ENCODE peak calls at places on chromosomes 4 and X, in five cellular contexts. X is MCF 10A, Q is cardiac fibroblast, O is left lung, V is RWPE1. K is an unnamed sample.
A peak's percentile ranks its signal among the peaks of the same experiment; 100 is the strongest.

GRCh38 chr4:90845777-90846176 is 718.6 kb downstream of the CCSER1 start:
- DNase-seq in V (no peak), O (no peak), X (peak; percentile 16), Q (peak; percentile 2), K (no peak)

GRCh38 chr4:77263247-77263646 is 106.2 kb downstream of the CCNG2 start:
- DNase-seq in X (no peak), O (no peak), V (no peak), Q (no peak), K (no peak)

GRCh38 chr4:28792917-28793597 is 1927.1 kb upstream of the PCDH7 start:
- DNase-seq in X (no peak), O (no peak), V (no peak), Q (no peak), K (no peak)

GRCh38 chr4:119300388-119301131 is 21.4 kb downstream of the FABP2 start:
- DNase-seq in V (peak; percentile 89), Q (peak; percentile 94), O (peak; percentile 99), X (peak; percentile 92), K (peak; percentile 85)

GRCh38 chr4:86496094-86497060 is 97.7 kb upstream of the PTPN13 start:
- DNase-seq in Q (peak; percentile 75), V (peak; percentile 70), O (no peak), X (peak; percentile 58), K (peak; percentile 48)

GRCh38 chrX:133580630-133581029 is 165.3 kb upstream of the GPC4 start:
- DNase-seq in Q (no peak), X (peak; percentile 17), O (no peak), V (no peak), K (no peak)

GRCh38 chrX:134622056-134622812 is 36.0 kb downstream of the PLAC1 start:
- DNase-seq in O (no peak), V (peak; percentile 83), X (peak; percentile 81), Q (peak; percentile 83), K (peak; percentile 19)

GRCh38 chr4:152590179-152591031 is 54.5 kb upstream of the FBXW7 start:
- DNase-seq in O (no peak), Q (peak; percentile 97), X (peak; percentile 88), V (peak; percentile 85), K (no peak)

GRCh38 chr4:41319553-41319952 is 62.8 kb downstream of the UCHL1 start:
- DNase-seq in X (peak; percentile 40), Q (no peak), O (no peak), V (peak; percentile 55), K (no peak)

GRCh38 chr4:159946983-159947645 is 844.2 kb downstream of the RAPGEF2 start:
- DNase-seq in Q (peak; percentile 73), O (no peak), V (peak; percentile 20), X (peak; percentile 77), K (peak; percentile 19)

GRCh38 chr4:147201016-147201415 is 255.4 kb upstream of the TTC29 start:
- DNase-seq in V (no peak), Q (no peak), X (no peak), O (no peak), K (no peak)

GRCh38 chr4:137545461-137545861 is 13.2 kb upstream of the PCDH18 start:
- DNase-seq in V (no peak), O (no peak), Q (peak; percentile 75), X (peak; percentile 36), K (no peak)

GRCh38 chrX:138775501-138775900 is 64.0 kb upstream of the FGF13 start:
- DNase-seq in Q (peak; percentile 25), X (peak; percentile 55), O (no peak), V (peak; percentile 7), K (peak; percentile 2)

GRCh38 chrX:1011632-1012283 is 200.7 kb downstream of the CRLF2 start:
- DNase-seq in V (no peak), O (no peak), Q (no peak), X (no peak), K (no peak)

GRCh38 chr4:153489856-153490558 is 23.8 kb downstream of the TMEM131L start:
- DNase-seq in X (no peak), V (no peak), Q (peak; percentile 47), O (no peak), K (no peak)

GRCh38 chrX:115330498-115331138 is 41.1 kb downstream of the LUZP4 start:
- DNase-seq in V (peak; percentile 42), O (no peak), Q (peak; percentile 81), X (peak; percentile 70), K (peak; percentile 50)

GRCh38 chr4:71553605-71554004 is 214.8 kb downstream of the SLC4A4 start:
- DNase-seq in V (peak; percentile 13), X (peak; percentile 41), Q (peak; percentile 58), O (no peak), K (peak; percentile 7)
- TF ChIP-seq CTCF in V (no peak), X (peak; percentile 51), Q (peak; percentile 55), O (peak; percentile 26), K (no peak)

GRCh38 chr4:37434469-37434868 is 189.9 kb downstream of the NWD2 start:
- DNase-seq in Q (peak; percentile 29), O (no peak), V (no peak), X (peak; percentile 21), K (no peak)
- TF ChIP-seq CTCF in Q (peak; percentile 14), O (no peak), V (peak; percentile 9), X (peak; percentile 29), K (no peak)

GRCh38 chr4:91965166-91965565 is 338.6 kb upstream of the GRID2 start:
- DNase-seq in Q (no peak), O (no peak), X (no peak), V (no peak), K (no peak)
- TF ChIP-seq CTCF in Q (no peak), O (no peak), X (no peak), V (no peak), K (no peak)

DNA sequence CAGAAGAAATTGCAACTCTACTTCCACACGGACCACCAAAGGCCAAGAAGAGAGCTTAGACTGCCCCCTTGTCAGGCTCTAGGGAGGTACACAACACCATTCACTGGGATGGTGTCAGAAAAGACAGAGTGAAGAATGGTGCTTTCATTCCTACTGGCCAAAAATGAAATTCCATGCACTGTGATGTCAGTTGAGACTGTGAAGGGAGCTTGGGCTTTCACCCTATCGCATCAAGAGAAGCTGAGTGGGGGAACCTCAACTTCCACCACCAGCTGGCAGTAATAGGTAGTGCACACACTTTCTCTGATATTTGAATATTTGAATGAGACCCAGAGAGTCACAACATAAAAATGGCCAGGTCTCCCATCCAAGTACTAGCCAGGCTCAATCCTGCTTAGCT is 65.9 kb downstream of the ZNF711 start:
- DNase-seq in Q (no peak), O (no peak), V (no peak), X (no peak), K (no peak)
- TF ChIP-seq CTCF in Q (no peak), O (no peak), V (no peak), X (no peak), K (no peak)

DNA sequence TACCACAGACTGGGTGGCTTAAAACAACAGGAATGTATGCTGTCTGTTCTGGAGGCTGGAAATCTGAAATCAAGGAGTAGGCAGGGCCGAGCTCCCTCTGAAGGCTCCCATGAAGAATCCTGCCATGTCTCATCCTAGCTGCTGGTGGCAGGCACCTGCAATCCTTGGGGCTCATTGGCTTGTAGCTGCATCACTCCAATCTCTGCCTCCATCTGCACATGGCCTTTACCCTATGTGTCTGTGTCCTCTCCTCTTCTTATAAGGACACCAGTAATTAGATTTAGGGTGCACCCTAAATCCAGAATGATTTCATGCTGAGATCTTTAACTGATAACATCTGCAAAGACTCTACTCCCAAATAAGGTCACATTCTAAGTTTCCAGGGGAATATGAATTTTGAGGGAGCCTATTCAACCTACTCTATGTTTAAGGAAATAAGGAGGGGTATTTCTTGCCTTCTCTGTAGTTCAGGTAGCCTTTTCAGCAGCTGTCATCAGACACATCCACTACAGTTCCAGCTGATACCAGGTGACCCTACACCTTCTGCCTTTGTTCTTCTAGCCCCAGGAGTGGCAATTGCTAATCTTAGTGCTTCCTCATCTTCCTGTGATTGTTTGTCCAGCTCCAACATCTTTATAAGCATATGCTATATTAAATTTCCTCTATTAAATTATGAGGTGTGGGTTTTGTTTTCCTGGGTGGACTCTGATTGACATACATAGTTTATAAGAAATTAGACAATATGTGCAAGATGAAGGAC is 295.1 kb upstream of the TAPT1 start:
- DNase-seq in Q (no peak), V (no peak), O (no peak), X (no peak), K (no peak)
- TF ChIP-seq CTCF in Q (no peak), V (no peak), O (no peak), X (no peak), K (no peak)

K was measured in GM20000.